ENCODE peak calls at places on chromosomes 6 and 20, in nine cellular contexts. G is omental fat pad; F is stimulated activated CD4-positive, alpha-beta T cell treated with anti-CD3 and anti-CD28 coated beads, Interleukin-2, amount 100 ng/mL, for 48 hours; A is lung; P is tibial nerve; C is AG09319; D is OCI-LY7; L is activated CD4-positive, alpha-beta T cell treated with anti-CD3 and anti-CD28 coated beads, Interleukin-2, amount 50 U/mL, for 48 hours; T is NCI-H345. Z is an unnamed sample.

GRCh38 chr6:167529684-167530335 is 204.9 kb downstream of the TTLL2 start:
- DNase-seq in G (no peak), F (no peak), A (no peak), P (no peak), C (no peak), D (no peak), L (no peak), T (no peak), Z (no peak)

GRCh38 chr20:2314759-2315439 is 19.1 kb downstream of the TGM3 start:
- DNase-seq in G (no peak), F (no peak), A (no peak), P (peak; percentile 45), C (peak; percentile 69), D (no peak), L (no peak), T (peak; percentile 30), Z (peak; percentile 91)

GRCh38 chr6:31738048-31738979 is 1.5 kb upstream of the MSH5 start:
- DNase-seq in G (no peak), F (no peak), A (no peak), P (peak; percentile 52), C (no peak), D (peak; percentile 82), L (peak; percentile 59), T (peak; percentile 92), Z (peak; percentile 86)

GRCh38 chr20:8073024-8073832 is 53.7 kb upstream of the TMX4 start:
- DNase-seq in G (no peak), F (no peak), A (no peak), P (no peak), C (no peak), D (no peak), L (no peak), T (no peak), Z (peak; percentile 45)

GRCh38 chr6:125552819-125553218 is 196.6 kb upstream of the HEY2 start:
- DNase-seq in G (no peak), F (no peak), A (no peak), P (no peak), C (no peak), D (no peak), L (no peak), T (no peak), Z (no peak)

GRCh38 chr6:7216941-7217621 is 95.9 kb downstream of the SSR1 start:
- DNase-seq in G (no peak), F (no peak), A (peak; percentile 65), P (no peak), C (no peak), D (no peak), L (no peak), T (no peak), Z (no peak)

GRCh38 chr6:148431413-148431812 is 88.8 kb downstream of the SASH1 start:
- DNase-seq in G (no peak), F (no peak), A (no peak), P (no peak), C (no peak), D (no peak), L (no peak), T (no peak), Z (no peak)

GRCh38 chr6:137175157-137175889 is 1.9 kb upstream of the IL22RA2 start:
- DNase-seq in G (no peak), F (no peak), A (no peak), P (no peak), C (no peak), D (no peak), L (no peak), T (no peak), Z (no peak)

GRCh38 chr6:81791756-81792155 is 39.3 kb upstream of the TENT5A start:
- DNase-seq in G (no peak), F (no peak), A (no peak), P (no peak), C (no peak), D (no peak), L (no peak), T (no peak), Z (no peak)

GRCh38 chr20:3595541-3595940 is 67.7 kb downstream of the GFRA4 start:
- DNase-seq in G (no peak), F (no peak), A (no peak), P (no peak), C (no peak), D (no peak), L (no peak), T (peak; percentile 76), Z (no peak)

GRCh38 chr20:64077094-64077493 is 2.2 kb downstream of the RGS19 start:
- DNase-seq in G (no peak), F (no peak), A (no peak), P (no peak), C (no peak), D (peak; percentile 82), L (peak; percentile 54), T (no peak), Z (no peak)

GRCh38 chr6:147691436-147691835 is 182.9 kb downstream of the SAMD5 start:
- DNase-seq in G (no peak), F (no peak), A (no peak), P (no peak), C (no peak), D (no peak), L (no peak), T (no peak), Z (no peak)

GRCh38 chr20:57065646-57066045 is 200.8 kb downstream of the BMP7 start:
- DNase-seq in G (no peak), F (no peak), A (no peak), P (no peak), C (no peak), D (no peak), L (no peak), T (no peak), Z (peak; percentile 42)

GRCh38 chr6:137094411-137095008 is 49.7 kb upstream of the IL20RA start:
- DNase-seq in G (peak; percentile 24), F (peak; percentile 38), A (peak; percentile 43), P (peak; percentile 96), C (peak; percentile 38), D (peak; percentile 83), L (peak; percentile 38), T (peak; percentile 73), Z (peak; percentile 73)

GRCh38 chr6:73710470-73710869 is 14.5 kb downstream of the CD109 start:
- DNase-seq in G (no peak), F (no peak), A (no peak), P (peak; percentile 35), C (no peak), D (no peak), L (no peak), T (no peak), Z (peak; percentile 85)

GRCh38 chr20:63503524-63503923 is 4.6 kb upstream of the EEF1A2 start:
- DNase-seq in G (no peak), F (no peak), A (no peak), P (no peak), C (no peak), D (no peak), L (no peak), T (no peak), Z (no peak)

GRCh38 chr20:4041748-4042411 is 26.5 kb upstream of the RNF24 start:
- DNase-seq in G (peak; percentile 77), F (no peak), A (peak; percentile 89), P (no peak), C (no peak), D (no peak), L (no peak), T (no peak), Z (peak; percentile 91)

GRCh38 chr6:93819189-93819588 is 399.8 kb upstream of the EPHA7 start:
- DNase-seq in G (no peak), F (no peak), A (no peak), P (no peak), C (no peak), D (no peak), L (no peak), T (no peak), Z (no peak)

GRCh38 chr6:125930810-125931418 is 25.7 kb upstream of the HINT3 start:
- DNase-seq in G (no peak), F (no peak), A (no peak), P (no peak), C (peak; percentile 76), D (no peak), L (no peak), T (no peak), Z (peak; percentile 45)

GRCh38 chr6:37845026-37845911 is 25.7 kb downstream of the ZFAND3 start:
- DNase-seq in G (no peak), F (no peak), A (no peak), P (no peak), C (no peak), D (no peak), L (no peak), T (no peak), Z (no peak)

GRCh38 chr20:25142435-25142834 is 53.1 kb upstream of the ENTPD6 start:
- DNase-seq in G (no peak), F (no peak), A (no peak), P (no peak), C (no peak), D (no peak), L (no peak), T (no peak), Z (no peak)

GRCh38 chr6:125310994-125311649 is 9.4 kb upstream of the HDDC2 start:
- DNase-seq in G (no peak), F (no peak), A (no peak), P (peak; percentile 60), C (no peak), D (peak; percentile 70), L (no peak), T (peak; percentile 68), Z (peak; percentile 72)

GRCh38 chr6:29941006-29941405 is 1.3 kb upstream of the HLA-A start:
- DNase-seq in G (no peak), F (no peak), A (no peak), P (peak; percentile 55), C (no peak), D (no peak), L (no peak), T (no peak), Z (peak; percentile 77)

GRCh38 chr6:143872211-143872610 is 7.9 kb downstream of the ZC2HC1B start:
- DNase-seq in G (no peak), F (no peak), A (no peak), P (no peak), C (no peak), D (no peak), L (no peak), T (no peak), Z (peak; percentile 34)

GRCh38 chr6:85241515-85241914 is 208.4 kb upstream of the NT5E start:
- DNase-seq in G (no peak), F (no peak), A (no peak), P (no peak), C (no peak), D (no peak), L (no peak), T (no peak), Z (no peak)

GRCh38 chr6:91653324-91653723 is 1066.5 kb upstream of the MAP3K7 start:
- DNase-seq in G (no peak), F (no peak), A (no peak), P (no peak), C (no peak), D (no peak), L (no peak), T (no peak), Z (no peak)

GRCh38 chr6:90701146-90701781 is 114.4 kb upstream of the MAP3K7 start:
- DNase-seq in G (no peak), F (no peak), A (no peak), P (no peak), C (no peak), D (peak; percentile 70), L (no peak), T (peak; percentile 15), Z (peak; percentile 27)

GRCh38 chr6:32370510-32370909 is 1.2 kb downstream of the TSBP1 start:
- DNase-seq in G (no peak), F (no peak), A (no peak), P (no peak), C (no peak), D (no peak), L (no peak), T (no peak), Z (peak; percentile 74)

GRCh38 chr6:37021356-37022129 is 16.1 kb downstream of the FGD2 start:
- DNase-seq in G (no peak), F (peak; percentile 60), A (no peak), P (no peak), C (no peak), D (peak; percentile 45), L (peak; percentile 71), T (no peak), Z (peak; percentile 61)

GRCh38 chr6:9233686-9234085 is 798.3 kb upstream of the SLC35B3 start:
- DNase-seq in G (no peak), F (no peak), A (no peak), P (no peak), C (no peak), D (no peak), L (no peak), T (no peak), Z (no peak)

GRCh38 chr20:15289337-15289736 is 951.9 kb upstream of the FLRT3 start:
- DNase-seq in G (no peak), F (no peak), A (no peak), P (no peak), C (no peak), D (no peak), L (no peak), T (peak; percentile 68), Z (no peak)

Z was measured in ELR.